ENCODE peak calls at places on chromosomes 6 and 20, in eight cellular contexts. Q, C, O, H, E, Z, D and T are unnamed samples.

GRCh38 chr20:43571310-43571709 is 12.5 kb downstream of the SGK2 start:
- DNase-seq in D (no peak), E (no peak), C (no peak), H (no peak), Z (no peak), O (no peak), Q (no peak), T (peak; percentile 15)

GRCh38 chr20:7976015-7976414 is 35.8 kb upstream of the HAO1 start:
- DNase-seq in O (no peak), C (no peak), D (no peak), H (no peak), Q (no peak), Z (no peak), E (no peak), T (no peak)

GRCh38 chr6:25229671-25230321 is 49.4 kb upstream of the CARMIL1 start:
- DNase-seq in O (no peak), C (no peak), Z (no peak), D (no peak), Q (no peak), H (no peak), E (no peak), T (no peak)

GRCh38 chr20:688809-689208 is 13.2 kb upstream of the SCRT2 start:
- DNase-seq in E (no peak), O (no peak), Z (no peak), C (no peak), Q (no peak), D (no peak), H (no peak), T (peak; percentile 58)

GRCh38 chr20:56229821-56230220 is 18.7 kb upstream of the MC3R start:
- DNase-seq in Q (no peak), E (no peak), O (no peak), D (no peak), H (no peak), C (no peak), Z (no peak), T (no peak)

GRCh38 chr6:117477988-117478852 is 4.3 kb upstream of the DCBLD1 start:
- DNase-seq in E (no peak), Q (no peak), H (no peak), D (peak; percentile 43), Z (peak; percentile 35), C (no peak), O (no peak), T (no peak)

GRCh38 chr6:148192310-148192709 is 150.3 kb upstream of the SASH1 start:
- DNase-seq in Q (no peak), O (no peak), D (no peak), Z (no peak), H (no peak), E (no peak), C (no peak), T (no peak)

GRCh38 chr6:53042112-53042511 is 23.1 kb upstream of the FBXO9 start:
- DNase-seq in C (no peak), E (no peak), O (no peak), Q (no peak), Z (no peak), D (peak; percentile 56), H (no peak), T (no peak)

GRCh38 chr6:132456700-132457143 is 55.4 kb upstream of the MOXD1 start:
- DNase-seq in D (no peak), C (no peak), H (no peak), O (no peak), Q (peak; percentile 90), Z (peak; percentile 20), E (peak; percentile 25), T (no peak)

GRCh38 chr20:38104283-38104682 is 60.8 kb downstream of the TGM2 start:
- DNase-seq in E (no peak), O (no peak), C (no peak), D (no peak), Z (no peak), Q (no peak), H (no peak), T (no peak)

GRCh38 chr6:41642090-41642959 is 4.1 kb downstream of the MDFI start:
- DNase-seq in Q (no peak), D (no peak), Z (no peak), O (no peak), H (no peak), E (no peak), C (no peak), T (no peak)

GRCh38 chr6:100344761-100345160 is 120.0 kb downstream of the SIM1 start:
- DNase-seq in E (no peak), D (no peak), O (no peak), C (no peak), Q (no peak), Z (no peak), H (no peak), T (no peak)

GRCh38 chr20:37257993-37258392 is 3.6 kb downstream of the GHRH start:
- DNase-seq in H (no peak), C (no peak), E (no peak), Q (no peak), O (no peak), D (no peak), Z (no peak), T (no peak)

GRCh38 chr6:113120214-113120576 is 737.0 kb upstream of the MARCKS start:
- DNase-seq in O (no peak), Z (no peak), H (no peak), Q (no peak), D (no peak), C (no peak), E (no peak), T (no peak)

GRCh38 chr6:137259349-137259748 is 40.2 kb upstream of the IFNGR1 start:
- DNase-seq in E (no peak), Z (no peak), Q (no peak), O (no peak), H (no peak), D (peak; percentile 23), C (no peak), T (no peak)

GRCh38 chr6:155187994-155188706 is 75.7 kb upstream of the CLDN20 start:
- DNase-seq in Z (no peak), C (no peak), H (no peak), E (no peak), D (peak; percentile 54), Q (no peak), O (no peak), T (no peak)

GRCh38 chr6:5511924-5512323 is 250.6 kb downstream of the FARS2 start:
- DNase-seq in C (no peak), Q (no peak), E (no peak), O (no peak), D (no peak), H (no peak), Z (no peak), T (no peak)

GRCh38 chr20:42020316-42020715 is 402.1 kb upstream of the CHD6 start:
- DNase-seq in O (no peak), H (no peak), C (no peak), Z (no peak), E (no peak), D (no peak), Q (no peak), T (no peak)

GRCh38 chr20:32539817-32540675 is 45.1 kb downstream of the NOL4L start:
- DNase-seq in Z (peak; percentile 51), C (no peak), Q (no peak), E (peak; percentile 56), D (no peak), H (no peak), O (no peak), T (peak; percentile 87)

GRCh38 chr6:108959972-108960582 is 111.9 kb downstream of the ARMC2 start:
- DNase-seq in E (no peak), C (no peak), Q (no peak), Z (no peak), O (no peak), D (no peak), H (no peak), T (no peak)

GRCh38 chr6:110415297-110415916 is at the start of gene DDO:
- DNase-seq in H (peak; percentile 32), D (peak; percentile 10), C (peak; percentile 86), Q (no peak), O (no peak), E (peak; percentile 66), Z (peak; percentile 52), T (peak; percentile 80)

GRCh38 chr6:30450908-30451818 is 38.1 kb upstream of the HLA-E start:
- DNase-seq in Z (peak; percentile 38), C (no peak), O (no peak), E (peak; percentile 35), Q (peak; percentile 36), D (no peak), H (peak; percentile 30), T (peak; percentile 85)

GRCh38 chr6:99416892-99417767 is 8.0 kb downstream of the PNISR start:
- DNase-seq in E (no peak), C (no peak), D (no peak), H (no peak), Q (peak; percentile 38), O (no peak), Z (no peak), T (no peak)

GRCh38 chr6:112270756-112271155 is 16.4 kb upstream of the LAMA4 start:
- DNase-seq in D (no peak), Z (no peak), C (no peak), O (no peak), H (no peak), E (no peak), Q (no peak), T (no peak)

GRCh38 chr20:53161073-53161472 is 188.9 kb downstream of the TSHZ2 start:
- DNase-seq in Q (no peak), E (no peak), H (no peak), C (no peak), D (no peak), O (no peak), Z (no peak), T (no peak)
- TF ChIP-seq POLR2A in Q (no peak), E (no peak), H (no peak), C (no peak), D (no peak), O (no peak), Z (no peak), T (no peak)

GRCh38 chr6:241331-241865 is 50.9 kb upstream of the DUSP22 start:
- DNase-seq in C (no peak), O (no peak), Q (no peak), Z (no peak), H (no peak), D (no peak), E (no peak), T (no peak)
- TF ChIP-seq CTCF in C (no peak), O (no peak), Q (no peak), Z (no peak), H (no peak), D (no peak), E (no peak), T (no peak)

DNA sequence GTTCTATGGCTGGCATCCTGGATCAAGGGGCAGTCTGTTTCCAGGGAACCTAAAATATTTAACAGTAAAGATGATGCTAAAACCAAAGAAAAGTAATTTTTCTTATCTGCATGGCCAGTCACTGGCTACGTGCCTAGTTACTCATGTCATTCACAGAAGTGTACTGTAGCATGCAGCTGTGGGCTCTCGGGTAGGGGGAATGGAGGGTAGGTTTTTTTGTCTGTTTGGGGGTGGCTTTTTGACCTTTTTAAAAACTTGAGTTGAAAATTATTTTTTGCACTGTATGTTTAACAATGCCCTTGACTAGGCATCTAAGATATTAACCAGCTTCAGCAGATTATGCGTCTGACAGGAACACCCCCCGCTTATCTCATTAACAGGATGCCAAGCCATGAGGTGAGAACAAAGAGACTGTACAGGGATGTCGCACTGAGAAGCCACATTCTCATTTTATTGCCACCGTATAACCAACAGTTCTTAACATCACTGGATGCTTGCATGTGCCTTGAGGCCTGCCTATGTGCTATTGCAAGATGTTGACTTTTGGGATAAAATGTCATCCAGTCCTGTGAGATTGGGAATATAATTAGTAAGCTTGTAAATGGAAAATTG is 30.3 kb upstream of the MAPK13 start:
- DNase-seq in H (no peak), D (peak; percentile 56), E (no peak), O (no peak), Q (no peak), C (no peak), Z (no peak), T (no peak)
- TF ChIP-seq POLR2A in H (no peak), D (no peak), E (no peak), O (no peak), Q (no peak), C (no peak), Z (no peak), T (no peak)

GRCh38 chr20:2421247-2421646 is 40.5 kb downstream of the TGM6 start:
- DNase-seq in O (no peak), Q (no peak), E (no peak), C (no peak), Z (no peak), D (no peak), H (no peak), T (no peak)
- TF ChIP-seq CTCF in O (no peak), Q (no peak), E (no peak), C (no peak), Z (no peak), D (no peak), H (no peak), T (no peak)